ENCODE peak calls at places on chromosome 11, in seven cellular contexts. P is memory B cell; M is nephron progenitor cell; U is lung; A is HT-29; E is NCI-H1105 treated with DMSO at 0.1 percent for 48 hours; Y is activated naive CD4-positive, alpha-beta T cell treated with anti-CD3 and anti-CD28 coated beads for 36 hours. G is an unnamed sample.

GRCh38 chr11:108788565-108789199 is 123.8 kb downstream of the DDX10 start:
- DNase-seq in P (no peak), M (no peak), U (no peak), A (peak), E (no peak), Y (no peak), G (no peak)

GRCh38 chr11:83852012-83852411 is 565.8 kb upstream of the CCDC90B start:
- DNase-seq in P (no peak), M (no peak), U (no peak), A (no peak), E (no peak), Y (no peak), G (no peak)

GRCh38 chr11:44564653-44565007 is 833 bp upstream of the CD82 start:
- DNase-seq in P (no peak), M (peak), U (peak), A (no peak), E (peak), Y (no peak), G (no peak)

GRCh38 chr11:44766112-44766971 is 39.6 kb downstream of the TSPAN18 start:
- DNase-seq in P (no peak), M (no peak), U (no peak), A (no peak), E (no peak), Y (no peak), G (no peak)

GRCh38 chr11:587546-587945 is 11.3 kb downstream of the PHRF1 start:
- DNase-seq in P (no peak), M (no peak), U (no peak), A (no peak), E (no peak), Y (no peak), G (no peak)

GRCh38 chr11:62010935-62011528 is 43.6 kb upstream of the FTH1 start:
- DNase-seq in P (no peak), M (no peak), U (no peak), A (no peak), E (no peak), Y (no peak), G (no peak)

GRCh38 chr11:36431429-36432092 is 78.5 kb downstream of the TRAF6 start:
- DNase-seq in P (no peak), M (no peak), U (peak), A (peak), E (no peak), Y (peak), G (no peak)

GRCh38 chr11:47186937-47187681 is 875 bp upstream of the PACSIN3 start:
- DNase-seq in P (no peak), M (peak), U (no peak), A (no peak), E (no peak), Y (peak), G (no peak)

GRCh38 chr11:417652-418342 is 3.0 kb upstream of the SIGIRR start:
- DNase-seq in P (peak), M (no peak), U (no peak), A (peak), E (no peak), Y (no peak), G (no peak)

GRCh38 chr11:24078056-24078455 is 418.8 kb upstream of the LUZP2 start:
- DNase-seq in P (no peak), M (no peak), U (no peak), A (no peak), E (no peak), Y (no peak), G (no peak)

GRCh38 chr11:95991101-95991500 is 67.2 kb upstream of the MTMR2 start:
- DNase-seq in P (no peak), M (no peak), U (no peak), A (peak), E (no peak), Y (no peak), G (no peak)

GRCh38 chr11:92753161-92753560 is 216.3 kb upstream of the MTNR1B start:
- DNase-seq in P (no peak), M (no peak), U (no peak), A (no peak), E (no peak), Y (no peak), G (no peak)

GRCh38 chr11:30706276-30706675 is 120.1 kb upstream of the MPPED2 start:
- DNase-seq in P (no peak), M (no peak), U (no peak), A (no peak), E (no peak), Y (no peak), G (no peak)

GRCh38 chr11:132312616-132313210 is 942.3 kb downstream of the NTM start:
- DNase-seq in P (no peak), M (peak), U (no peak), A (peak), E (peak), Y (no peak), G (no peak)

GRCh38 chr11:27013741-27014415 is 20.0 kb downstream of the FIBIN start:
- DNase-seq in P (no peak), M (no peak), U (no peak), A (no peak), E (no peak), Y (no peak), G (no peak)

GRCh38 chr11:70398834-70399680 is 728 bp downstream of the CTTN start:
- DNase-seq in P (no peak), M (peak), U (peak), A (no peak), E (no peak), Y (peak), G (no peak)

GRCh38 chr11:26843539-26843938 is 121.7 kb upstream of the SLC5A12 start:
- DNase-seq in P (no peak), M (no peak), U (no peak), A (no peak), E (no peak), Y (no peak), G (no peak)

GRCh38 chr11:12853652-12854296 is 155.3 kb upstream of the RASSF10 start:
- DNase-seq in P (no peak), M (no peak), U (no peak), A (peak), E (no peak), Y (no peak), G (no peak)

GRCh38 chr11:110088535-110089344 is 4.5 kb upstream of the ZC3H12C start:
- DNase-seq in P (no peak), M (no peak), U (no peak), A (no peak), E (no peak), Y (no peak), G (no peak)

GRCh38 chr11:32006799-32007388 is 84.0 kb upstream of the RCN1 start:
- DNase-seq in P (no peak), M (peak), U (no peak), A (peak), E (peak), Y (peak), G (no peak)

GRCh38 chr11:534592-535518 is 521 bp downstream of the HRAS start:
- DNase-seq in P (peak), M (no peak), U (no peak), A (peak), E (peak), Y (peak), G (no peak)

GRCh38 chr11:46640034-46640788 is 22.9 kb downstream of the ATG13 start:
- DNase-seq in P (no peak), M (no peak), U (no peak), A (peak), E (no peak), Y (no peak), G (no peak)

GRCh38 chr11:75262961-75263852 is 22.6 kb downstream of the TPBGL start:
- DNase-seq in P (no peak), M (no peak), U (no peak), A (no peak), E (no peak), Y (peak), G (no peak)

GRCh38 chr11:9951714-9952275 is 287.9 kb downstream of the SWAP70 start:
- DNase-seq in P (no peak), M (no peak), U (no peak), A (no peak), E (no peak), Y (no peak), G (no peak)

GRCh38 chr11:112967082-112967481 is 5.9 kb downstream of the NCAM1 start:
- DNase-seq in P (no peak), M (no peak), U (no peak), A (no peak), E (no peak), Y (no peak), G (no peak)

GRCh38 chr11:14449302-14449714 is 50.3 kb downstream of the COPB1 start:
- DNase-seq in P (no peak), M (no peak), U (no peak), A (no peak), E (no peak), Y (no peak), G (no peak)

GRCh38 chr11:75775056-75775455 is 6.5 kb downstream of the DGAT2 start:
- DNase-seq in P (no peak), M (no peak), U (no peak), A (no peak), E (no peak), Y (no peak), G (no peak)

G was measured in GM18507.